ENCODE peak calls at places on chromosomes 1 and 21, in five cellular contexts. One of them, this sample, is unnamed.

GRCh38 chr1:67831850-67832513 is 1.3 kb downstream of the GNG12 start:
- DNase-seq in mammary epithelial cell: peak; percentile 82
- DNase-seq in cardiac fibroblast: peak; percentile 81
- DNase-seq in fibroblast of mammary gland: peak; percentile 83
- DNase-seq in dorsolateral prefrontal cortex: no peak
- DNase-seq in this sample: peak; percentile 66

GRCh38 chr1:43464840-43465693 is 11.3 kb upstream of the HYI start:
- DNase-seq in fibroblast of mammary gland: peak; percentile 58
- DNase-seq in mammary epithelial cell: no peak
- DNase-seq in cardiac fibroblast: peak; percentile 18
- DNase-seq in dorsolateral prefrontal cortex: no peak
- DNase-seq in this sample: no peak

GRCh38 chr1:209769171-209769904 is 13.5 kb downstream of the TRAF3IP3 start:
- DNase-seq in cardiac fibroblast: peak; percentile 94
- DNase-seq in dorsolateral prefrontal cortex: no peak
- DNase-seq in fibroblast of mammary gland: peak; percentile 86
- DNase-seq in mammary epithelial cell: peak; percentile 89
- DNase-seq in this sample: peak; percentile 76

GRCh38 chr21:18384771-18385170 is 18.8 kb downstream of the TMPRSS15 start:
- DNase-seq in mammary epithelial cell: peak; percentile 0
- DNase-seq in dorsolateral prefrontal cortex: no peak
- DNase-seq in cardiac fibroblast: peak; percentile 6
- DNase-seq in fibroblast of mammary gland: peak; percentile 15
- DNase-seq in this sample: no peak

GRCh38 chr1:67524143-67525052 is 94.2 kb upstream of the SERBP1 start:
- DNase-seq in fibroblast of mammary gland: no peak
- DNase-seq in mammary epithelial cell: peak; percentile 48
- DNase-seq in dorsolateral prefrontal cortex: no peak
- DNase-seq in cardiac fibroblast: peak; percentile 14
- DNase-seq in this sample: peak; percentile 66

GRCh38 chr1:54904476-54905048 is 17.6 kb upstream of the DHCR24 start:
- DNase-seq in mammary epithelial cell: peak; percentile 70
- DNase-seq in fibroblast of mammary gland: peak; percentile 21
- DNase-seq in cardiac fibroblast: peak; percentile 75
- DNase-seq in dorsolateral prefrontal cortex: no peak
- DNase-seq in this sample: peak; percentile 89

GRCh38 chr1:160879056-160879455 is 5.9 kb downstream of the ITLN1 start:
- DNase-seq in dorsolateral prefrontal cortex: no peak
- DNase-seq in fibroblast of mammary gland: no peak
- DNase-seq in cardiac fibroblast: no peak
- DNase-seq in mammary epithelial cell: no peak
- DNase-seq in this sample: no peak

GRCh38 chr1:109771712-109772657 is 8.3 kb upstream of the EPS8L3 start:
- DNase-seq in dorsolateral prefrontal cortex: no peak
- DNase-seq in cardiac fibroblast: no peak
- DNase-seq in mammary epithelial cell: no peak
- DNase-seq in fibroblast of mammary gland: no peak
- DNase-seq in this sample: no peak

GRCh38 chr1:53642215-53642555 is 96.8 kb downstream of the GLIS1 start:
- DNase-seq in mammary epithelial cell: no peak
- DNase-seq in fibroblast of mammary gland: no peak
- DNase-seq in dorsolateral prefrontal cortex: no peak
- DNase-seq in cardiac fibroblast: no peak
- DNase-seq in this sample: no peak

DNA sequence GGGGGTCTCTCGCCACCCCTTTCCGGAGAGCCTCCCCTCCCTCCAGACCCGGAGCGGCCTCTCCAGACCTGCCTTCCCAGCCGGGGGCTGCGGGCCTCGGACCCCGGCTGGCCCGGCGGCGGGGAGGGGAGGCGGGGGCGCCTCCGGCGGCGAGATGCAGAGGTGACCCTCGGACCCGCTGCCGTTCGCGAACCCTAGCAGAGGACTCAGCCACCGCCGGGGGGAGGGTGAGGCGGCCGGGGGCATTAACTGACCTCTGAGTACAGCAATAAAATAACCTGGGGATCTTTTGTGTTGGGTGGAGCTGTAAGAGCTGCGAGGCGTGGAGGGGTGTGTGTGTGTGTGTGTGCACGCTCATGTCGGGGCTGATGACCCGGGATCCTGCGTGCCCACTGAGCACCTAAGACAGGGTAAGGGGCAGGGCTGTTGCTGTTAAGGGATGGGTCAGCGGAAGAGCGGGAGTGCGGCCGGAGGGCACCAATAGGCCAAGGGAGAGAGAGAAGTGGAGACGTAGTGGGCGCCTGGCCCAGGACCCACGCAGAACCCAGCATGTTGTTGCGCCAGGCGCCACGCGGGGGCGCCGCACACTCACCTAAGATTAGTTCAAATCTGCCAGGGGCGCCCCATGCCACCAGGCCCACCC is 6.3 kb downstream of the HAPLN2 start:
- DNase-seq in dorsolateral prefrontal cortex: peak; percentile 73
- DNase-seq in cardiac fibroblast: peak; percentile 48
- DNase-seq in mammary epithelial cell: no peak
- DNase-seq in fibroblast of mammary gland: peak; percentile 40
- DNase-seq in this sample: no peak
- H3K4me3 ChIP-seq in dorsolateral prefrontal cortex: peak overlapping the region; percentile 63
- H3K4me3 ChIP-seq in cardiac fibroblast: no peak overlapping the region
- H3K4me3 ChIP-seq in mammary epithelial cell: no peak overlapping the region
- H3K4me3 ChIP-seq in fibroblast of mammary gland: no peak overlapping the region
- H3K4me3 ChIP-seq in this sample: no peak overlapping the region

GRCh38 chr1:7454895-7455784 is 316.0 kb upstream of the VAMP3 start:
- DNase-seq in mammary epithelial cell: no peak
- DNase-seq in fibroblast of mammary gland: peak; percentile 34
- DNase-seq in dorsolateral prefrontal cortex: no peak
- DNase-seq in cardiac fibroblast: no peak
- DNase-seq in this sample: peak; percentile 18

GRCh38 chr1:7458946-7459345 is 312.1 kb upstream of the VAMP3 start:
- DNase-seq in cardiac fibroblast: no peak
- DNase-seq in dorsolateral prefrontal cortex: no peak
- DNase-seq in mammary epithelial cell: no peak
- DNase-seq in fibroblast of mammary gland: peak; percentile 45
- DNase-seq in this sample: no peak

GRCh38 chr1:7455796-7456568 is 315.1 kb upstream of the VAMP3 start:
- DNase-seq in dorsolateral prefrontal cortex: no peak
- DNase-seq in fibroblast of mammary gland: no peak
- DNase-seq in mammary epithelial cell: no peak
- DNase-seq in cardiac fibroblast: no peak
- DNase-seq in this sample: no peak

GRCh38 chr1:7457811-7458210 is 313.3 kb upstream of the VAMP3 start:
- DNase-seq in cardiac fibroblast: no peak
- DNase-seq in dorsolateral prefrontal cortex: no peak
- DNase-seq in mammary epithelial cell: no peak
- DNase-seq in fibroblast of mammary gland: no peak
- DNase-seq in this sample: no peak

GRCh38 chr1:7456683-7457082 is 314.4 kb upstream of the VAMP3 start:
- DNase-seq in dorsolateral prefrontal cortex: no peak
- DNase-seq in fibroblast of mammary gland: no peak
- DNase-seq in cardiac fibroblast: no peak
- DNase-seq in mammary epithelial cell: no peak
- DNase-seq in this sample: no peak
- TF ChIP-seq CTCF in dorsolateral prefrontal cortex: no peak
- TF ChIP-seq CTCF in fibroblast of mammary gland: no peak
- TF ChIP-seq CTCF in cardiac fibroblast: no peak
- TF ChIP-seq CTCF in mammary epithelial cell: no peak
- TF ChIP-seq CTCF in this sample: no peak

DNA sequence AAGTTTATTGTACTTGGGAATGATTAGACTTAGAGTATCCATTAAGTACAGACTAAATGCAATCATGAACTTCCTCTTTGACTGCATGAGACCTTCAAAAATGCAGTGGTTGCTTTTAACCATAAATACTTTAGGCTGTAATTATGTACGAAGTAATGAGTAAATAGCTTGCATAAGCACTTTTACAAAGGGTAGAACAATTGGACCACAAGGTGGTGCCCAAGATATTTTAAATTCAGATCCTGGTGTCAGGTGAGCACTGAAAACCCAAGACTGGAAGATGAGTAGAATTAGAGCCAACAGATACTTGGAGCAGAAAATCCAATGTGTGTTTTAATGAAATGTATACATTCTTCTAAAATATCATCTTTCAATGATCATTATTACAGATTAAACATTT is 43.4 kb upstream of the RHOU start:
- DNase-seq in fibroblast of mammary gland: peak; percentile 58
- DNase-seq in mammary epithelial cell: peak; percentile 43
- DNase-seq in dorsolateral prefrontal cortex: no peak
- DNase-seq in cardiac fibroblast: peak; percentile 56
- DNase-seq in this sample: peak; percentile 9
- H3K4me3 ChIP-seq in fibroblast of mammary gland: no peak overlapping the region
- H3K4me3 ChIP-seq in mammary epithelial cell: no peak overlapping the region
- H3K4me3 ChIP-seq in dorsolateral prefrontal cortex: no peak overlapping the region
- H3K4me3 ChIP-seq in cardiac fibroblast: no peak overlapping the region
- H3K4me3 ChIP-seq in this sample: no peak overlapping the region

GRCh38 chr1:18954270-18955071 is 2.0 kb downstream of the IFFO2 start:
- DNase-seq in mammary epithelial cell: peak; percentile 23
- DNase-seq in cardiac fibroblast: peak; percentile 45
- DNase-seq in fibroblast of mammary gland: no peak
- DNase-seq in dorsolateral prefrontal cortex: no peak
- DNase-seq in this sample: no peak

GRCh38 chr1:18957136-18957521 is 653 bp upstream of the IFFO2 start:
- DNase-seq in mammary epithelial cell: no peak
- DNase-seq in fibroblast of mammary gland: no peak
- DNase-seq in dorsolateral prefrontal cortex: no peak
- DNase-seq in cardiac fibroblast: no peak
- DNase-seq in this sample: no peak

GRCh38 chr1:18955116-18955441 is 1.4 kb downstream of the IFFO2 start:
- DNase-seq in dorsolateral prefrontal cortex: no peak
- DNase-seq in fibroblast of mammary gland: no peak
- DNase-seq in cardiac fibroblast: peak; percentile 40
- DNase-seq in mammary epithelial cell: peak; percentile 27
- DNase-seq in this sample: no peak

GRCh38 chr1:18956189-18957135 is at the start of gene IFFO2:
- DNase-seq in fibroblast of mammary gland: peak; percentile 88
- DNase-seq in dorsolateral prefrontal cortex: peak; percentile 99
- DNase-seq in cardiac fibroblast: peak; percentile 92
- DNase-seq in mammary epithelial cell: peak; percentile 91
- DNase-seq in this sample: peak; percentile 98

DNA sequence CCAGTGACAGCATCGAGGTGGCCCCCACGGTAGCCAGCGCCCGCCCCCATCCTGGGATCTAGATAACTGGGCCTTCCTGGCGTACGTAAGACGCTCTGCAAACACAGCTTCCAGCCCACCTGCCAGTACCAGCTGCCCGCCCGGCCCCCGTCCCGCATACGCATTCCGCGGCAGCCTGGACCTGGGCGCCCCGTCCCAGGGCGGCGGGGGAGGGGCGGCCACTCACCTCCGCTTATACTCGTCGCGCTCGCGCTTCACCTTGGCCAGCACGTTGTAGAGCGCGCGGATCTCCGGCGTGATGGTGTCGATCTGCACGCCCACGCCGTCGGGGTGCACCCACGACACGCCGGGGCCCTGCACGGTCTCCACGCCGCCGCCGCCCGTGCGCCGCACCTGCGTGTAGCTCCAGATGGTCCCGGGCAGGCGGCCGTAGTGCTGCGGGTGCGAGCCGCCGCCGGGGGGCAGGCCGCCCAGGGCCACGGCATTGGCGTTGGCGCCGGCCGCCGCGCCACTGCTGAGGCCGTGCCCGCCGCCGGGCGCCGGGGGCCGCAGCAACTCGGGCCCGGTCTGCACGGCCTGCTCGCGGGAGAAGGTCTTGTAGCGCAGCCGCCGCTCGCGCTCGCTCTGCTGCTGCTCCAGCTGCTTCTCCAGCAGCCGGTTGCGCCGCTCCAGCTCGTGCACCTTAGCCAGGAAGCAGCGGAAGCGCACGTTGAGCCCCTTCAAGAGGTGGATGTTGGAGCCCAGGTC is 861 bp downstream of the IFFO2 start:
- DNase-seq in cardiac fibroblast: peak; percentile 38
- DNase-seq in fibroblast of mammary gland: peak; percentile 26
- DNase-seq in dorsolateral prefrontal cortex: no peak
- DNase-seq in mammary epithelial cell: peak; percentile 35
- DNase-seq in this sample: no peak
- TF ChIP-seq CTCF in cardiac fibroblast: no peak
- TF ChIP-seq CTCF in fibroblast of mammary gland: no peak
- TF ChIP-seq CTCF in dorsolateral prefrontal cortex: peak; percentile 28
- TF ChIP-seq CTCF in mammary epithelial cell: no peak
- TF ChIP-seq CTCF in this sample: no peak

GRCh38 chr1:114508386-114508898 is 2.6 kb downstream of the TRIM33 start:
- DNase-seq in fibroblast of mammary gland: no peak
- DNase-seq in dorsolateral prefrontal cortex: no peak
- DNase-seq in cardiac fibroblast: no peak
- DNase-seq in mammary epithelial cell: no peak
- DNase-seq in this sample: no peak
- H3K4me3 ChIP-seq in fibroblast of mammary gland: no peak overlapping the region
- H3K4me3 ChIP-seq in dorsolateral prefrontal cortex: peak overlapping the region; percentile 94
- H3K4me3 ChIP-seq in cardiac fibroblast: no peak overlapping the region
- H3K4me3 ChIP-seq in mammary epithelial cell: peak overlapping the region; percentile 99
- H3K4me3 ChIP-seq in this sample: peak overlapping the region; percentile 93